ENCODE peak calls at places on chromosomes 16 and 17, in seven cellular contexts. P is IMR-90, A is HepG2, J is MM.1S, E is Karpas-422, I is endodermal cell, B is K562. Q is an unnamed sample.

GRCh38 chr16:72722552-72722951 is 325.4 kb downstream of the ZFHX3 start:
- DNase-seq in P (no peak), J (no peak), I (peak; percentile 90), E (no peak), A (no peak), B (peak; percentile 23), Q (no peak)

GRCh38 chr17:44900894-44901293 is 1.6 kb upstream of the EFTUD2 start:
- DNase-seq in J (no peak), B (no peak), P (peak; percentile 83), E (no peak), A (no peak), I (no peak), Q (no peak)

GRCh38 chr17:79943354-79944241 is 92.1 kb downstream of the TBC1D16 start:
- DNase-seq in A (no peak), E (no peak), P (no peak), B (peak; percentile 23), I (peak; percentile 67), J (no peak), Q (no peak)

GRCh38 chr16:177981-178676 is 1.6 kb downstream of the HBA1 start:
- DNase-seq in I (no peak), E (no peak), P (no peak), A (no peak), J (no peak), B (peak; percentile 63), Q (no peak)

GRCh38 chr17:17079761-17080160 is 37.5 kb downstream of the MPRIP start:
- DNase-seq in P (no peak), J (no peak), I (no peak), A (no peak), B (no peak), E (no peak), Q (no peak)

GRCh38 chr17:47720754-47721533 is 12.1 kb upstream of the TBX21 start:
- DNase-seq in J (no peak), I (peak; percentile 83), E (no peak), B (no peak), P (no peak), A (no peak), Q (no peak)

GRCh38 chr16:50309156-50309526 is 42.8 kb downstream of the ADCY7 start:
- DNase-seq in P (no peak), A (no peak), J (no peak), B (no peak), E (no peak), I (no peak), Q (no peak)

GRCh38 chr16:57688987-57689771 is 5.4 kb upstream of the DRC7 start:
- DNase-seq in A (no peak), I (no peak), P (no peak), J (no peak), E (no peak), B (peak; percentile 34), Q (no peak)

GRCh38 chr17:4968916-4969550 is 1.4 kb upstream of the SPAG7 start:
- DNase-seq in P (peak; percentile 95), B (peak; percentile 45), I (peak; percentile 68), J (no peak), E (no peak), A (no peak), Q (no peak)

GRCh38 chr16:15607700-15608396 is 35.1 kb downstream of the MARF1 start:
- DNase-seq in P (peak; percentile 82), J (no peak), I (no peak), B (no peak), E (no peak), A (peak; percentile 67), Q (no peak)

GRCh38 chr16:58037365-58038057 is 12.0 kb downstream of the MMP15 start:
- DNase-seq in J (no peak), E (no peak), B (no peak), A (no peak), P (no peak), I (no peak), Q (no peak)

GRCh38 chr17:46264456-46265198 is 30.3 kb upstream of the LRRC37A start:
- DNase-seq in J (no peak), A (peak; percentile 56), E (peak; percentile 52), I (peak; percentile 79), B (peak; percentile 32), P (peak; percentile 92), Q (no peak)

GRCh38 chr17:4110152-4110551 is 32.7 kb downstream of the ZZEF1 start:
- DNase-seq in E (no peak), P (peak; percentile 79), A (no peak), I (no peak), B (no peak), J (no peak), Q (no peak)

GRCh38 chr16:73065617-73066313 is 17.8 kb upstream of the ZFHX3 start:
- DNase-seq in A (no peak), I (peak; percentile 73), P (no peak), B (no peak), E (no peak), J (no peak), Q (no peak)

GRCh38 chr17:77405867-77406513 is 265.2 kb downstream of the SEC14L1 start:
- DNase-seq in J (no peak), E (peak; percentile 72), A (no peak), B (no peak), P (no peak), I (no peak), Q (peak; percentile 91)

GRCh38 chr16:86679490-86679889 is 101.1 kb downstream of the FOXL1 start:
- DNase-seq in I (no peak), E (no peak), J (no peak), P (no peak), B (no peak), A (no peak), Q (no peak)

GRCh38 chr17:6910987-6911603 is 79.6 kb upstream of the TEKT1 start:
- DNase-seq in P (peak; percentile 57), A (peak; percentile 23), J (peak; percentile 41), I (no peak), E (peak; percentile 80), B (peak; percentile 46), Q (no peak)

GRCh38 chr17:44522883-44523671 is 19.9 kb upstream of the GPATCH8 start:
- DNase-seq in P (peak; percentile 61), J (peak; percentile 78), E (peak; percentile 90), A (peak; percentile 82), I (peak; percentile 98), B (peak; percentile 82), Q (peak; percentile 36)

GRCh38 chr17:45132569-45133463 is 501 bp upstream of the PLCD3 start:
- DNase-seq in A (peak; percentile 66), P (peak; percentile 70), I (peak; percentile 98), B (peak; percentile 82), J (peak; percentile 76), E (peak; percentile 86), Q (peak; percentile 74)

GRCh38 chr17:80000136-80000535 is 35.5 kb downstream of the TBC1D16 start:
- DNase-seq in B (no peak), E (no peak), I (no peak), A (no peak), J (no peak), P (no peak), Q (no peak)

GRCh38 chr17:2057130-2057713 is 2.3 kb downstream of the HIC1 start:
- DNase-seq in J (no peak), A (no peak), E (no peak), I (peak; percentile 80), B (no peak), P (no peak), Q (no peak)

GRCh38 chr16:87457051-87457611 is 35.7 kb downstream of the ZCCHC14 start:
- DNase-seq in B (no peak), J (no peak), E (no peak), A (no peak), P (peak; percentile 76), I (no peak), Q (no peak)

GRCh38 chr16:2842340-2843000 is 12.4 kb downstream of the ZG16B start:
- DNase-seq in E (peak; percentile 58), B (peak; percentile 84), A (no peak), J (no peak), P (no peak), I (peak; percentile 88), Q (peak; percentile 22)

GRCh38 chr16:47258874-47259461 is 115.2 kb upstream of the NETO2 start:
- DNase-seq in P (peak; percentile 14), I (peak; percentile 65), B (peak; percentile 56), A (peak; percentile 38), E (peak; percentile 83), J (peak; percentile 36), Q (peak; percentile 18)
- H3K27me3 ChIP-seq in P (no peaks in the 10 kb centered on the region), I (no peaks in the 10 kb centered on the region), B (no peaks in the 10 kb centered on the region), A (no peaks in the 10 kb centered on the region), E (no peaks in the 10 kb centered on the region), J (no peaks in the 10 kb centered on the region), Q (no peaks in the 10 kb centered on the region)

GRCh38 chr17:74334393-74335039 is 8.5 kb downstream of the KIF19 start:
- DNase-seq in I (no peak), A (no peak), B (no peak), J (no peak), P (no peak), E (no peak), Q (no peak)
- H3K27ac ChIP-seq in I (no peak overlapping the region), A (no peak overlapping the region), B (no peak overlapping the region), J (no peak overlapping the region), P (no peak overlapping the region), E (no peak overlapping the region), Q (no peak overlapping the region)

GRCh38 chr16:69057400-69058378 is 47.8 kb upstream of the HAS3 start:
- DNase-seq in B (no peak), I (no peak), E (no peak), A (no peak), P (peak; percentile 91), J (peak; percentile 27), Q (no peak)
- H3K9ac ChIP-seq in B (no peak overlapping the region), I (no peak overlapping the region), E (no peak overlapping the region), A (no peak overlapping the region), P (no peak overlapping the region), J (no peak overlapping the region), Q (no peak overlapping the region)

GRCh38 chr17:43031666-43032065 is 6.6 kb downstream of the RND2 start:
- DNase-seq in J (no peak), B (no peak), A (no peak), I (peak; percentile 55), E (no peak), P (no peak), Q (no peak)

GRCh38 chr17:43028221-43028861 is 3.3 kb downstream of the RND2 start:
- DNase-seq in E (no peak), P (no peak), I (no peak), J (no peak), A (peak; percentile 38), B (no peak), Q (no peak)

GRCh38 chr17:43026610-43027009 is 1.6 kb downstream of the RND2 start:
- DNase-seq in J (no peak), E (peak; percentile 47), A (no peak), B (no peak), I (no peak), P (no peak), Q (no peak)

GRCh38 chr17:43027091-43028032 is 2.3 kb downstream of the RND2 start:
- DNase-seq in E (no peak), B (no peak), A (no peak), J (no peak), P (no peak), I (peak; percentile 80), Q (no peak)

GRCh38 chr17:43030137-43030767 is 5.2 kb downstream of the RND2 start:
- DNase-seq in I (no peak), A (no peak), B (no peak), E (no peak), P (no peak), J (no peak), Q (no peak)
- H3K27me3 ChIP-seq in I (no peaks in the 10 kb centered on the region), A (no peaks in the 10 kb centered on the region), B (no peaks in the 10 kb centered on the region), E (no peaks in the 10 kb centered on the region), P (peaks cover 2% of the 10 kb centered on the region), J (no peaks in the 10 kb centered on the region), Q (no peaks in the 10 kb centered on the region)

DNA sequence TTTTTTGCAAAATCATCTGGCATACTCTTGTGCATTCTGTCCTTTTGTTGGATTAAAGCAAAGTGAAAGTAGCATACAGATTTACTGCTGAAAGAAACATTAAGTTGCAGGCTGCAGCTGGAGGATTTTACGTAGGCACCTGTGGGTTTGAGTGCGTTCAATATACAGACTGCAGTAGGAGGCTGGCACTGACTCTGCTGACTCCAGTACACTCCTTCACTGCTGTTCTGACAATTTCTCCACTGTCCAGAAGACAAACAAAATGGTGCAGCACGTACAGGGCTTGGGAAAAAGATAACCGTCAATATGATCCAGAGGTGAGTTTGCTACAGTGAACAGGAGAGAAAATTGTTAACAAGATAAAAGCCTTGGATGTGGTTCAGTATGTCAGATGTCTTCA is 73.3 kb downstream of the TANC2 start:
- DNase-seq in E (no peak), J (peak; percentile 76), I (no peak), B (no peak), P (peak; percentile 28), A (no peak), Q (peak; percentile 9)
- H3K27ac ChIP-seq in E (no peak overlapping the region), J (peak overlapping the region; percentile 54), I (no peak overlapping the region), B (no peak overlapping the region), P (peak overlapping the region; percentile 11), A (no peak overlapping the region), Q (no peak overlapping the region)